ENCODE peak calls at places on chromosomes 1 and 21, in nine cellular contexts. One of them, this sample, is unnamed.

GRCh38 chr1:17538428-17539130 is 919 bp upstream of the ARHGEF10L start:
- DNase-seq in heart right ventricle: no peak
- DNase-seq in CD8-positive, alpha-beta memory T cell: no peak
- DNase-seq in NCI-H226: no peak
- DNase-seq in left colon: peak
- DNase-seq in mesendoderm: peak
- DNase-seq in activated T-cell treated with anti-CD3 and anti-CD28 coated beads for 1 hour: no peak
- DNase-seq in naive B cell: no peak
- DNase-seq in memory B cell: no peak
- DNase-seq in this sample: no peak

GRCh38 chr1:151720974-151721787 is at the start of gene RIIAD1:
- DNase-seq in mesendoderm: peak
- DNase-seq in left colon: no peak
- DNase-seq in memory B cell: peak
- DNase-seq in CD8-positive, alpha-beta memory T cell: peak
- DNase-seq in NCI-H226: no peak
- DNase-seq in activated T-cell treated with anti-CD3 and anti-CD28 coated beads for 1 hour: peak
- DNase-seq in naive B cell: peak
- DNase-seq in heart right ventricle: no peak
- DNase-seq in this sample: no peak

GRCh38 chr1:207327994-207328393 is 6.5 kb downstream of the CD55 start:
- DNase-seq in naive B cell: no peak
- DNase-seq in heart right ventricle: no peak
- DNase-seq in activated T-cell treated with anti-CD3 and anti-CD28 coated beads for 1 hour: no peak
- DNase-seq in mesendoderm: no peak
- DNase-seq in NCI-H226: peak
- DNase-seq in CD8-positive, alpha-beta memory T cell: no peak
- DNase-seq in memory B cell: no peak
- DNase-seq in left colon: no peak
- DNase-seq in this sample: no peak

GRCh38 chr21:32653326-32653901 is 41.2 kb upstream of the CFAP298 start:
- DNase-seq in activated T-cell treated with anti-CD3 and anti-CD28 coated beads for 1 hour: no peak
- DNase-seq in naive B cell: peak
- DNase-seq in mesendoderm: peak
- DNase-seq in CD8-positive, alpha-beta memory T cell: peak
- DNase-seq in left colon: no peak
- DNase-seq in heart right ventricle: no peak
- DNase-seq in memory B cell: peak
- DNase-seq in NCI-H226: no peak
- DNase-seq in this sample: no peak

GRCh38 chr1:5758000-5758858 is 234.0 kb downstream of the NPHP4 start:
- DNase-seq in naive B cell: no peak
- DNase-seq in mesendoderm: no peak
- DNase-seq in CD8-positive, alpha-beta memory T cell: no peak
- DNase-seq in left colon: peak
- DNase-seq in activated T-cell treated with anti-CD3 and anti-CD28 coated beads for 1 hour: no peak
- DNase-seq in heart right ventricle: no peak
- DNase-seq in memory B cell: no peak
- DNase-seq in NCI-H226: no peak
- DNase-seq in this sample: no peak

GRCh38 chr1:157239936-157240335 is 101.7 kb upstream of the ETV3 start:
- DNase-seq in naive B cell: no peak
- DNase-seq in memory B cell: no peak
- DNase-seq in NCI-H226: no peak
- DNase-seq in heart right ventricle: no peak
- DNase-seq in mesendoderm: no peak
- DNase-seq in CD8-positive, alpha-beta memory T cell: no peak
- DNase-seq in activated T-cell treated with anti-CD3 and anti-CD28 coated beads for 1 hour: no peak
- DNase-seq in left colon: no peak
- DNase-seq in this sample: no peak

GRCh38 chr1:229059671-229060079 is 211.2 kb upstream of the RAB4A start:
- DNase-seq in memory B cell: no peak
- DNase-seq in activated T-cell treated with anti-CD3 and anti-CD28 coated beads for 1 hour: no peak
- DNase-seq in heart right ventricle: peak
- DNase-seq in NCI-H226: no peak
- DNase-seq in naive B cell: no peak
- DNase-seq in mesendoderm: no peak
- DNase-seq in CD8-positive, alpha-beta memory T cell: no peak
- DNase-seq in left colon: no peak
- DNase-seq in this sample: no peak

GRCh38 chr1:111656093-111657017 is 36.8 kb downstream of the RAP1A start:
- DNase-seq in mesendoderm: peak
- DNase-seq in NCI-H226: peak
- DNase-seq in naive B cell: peak
- DNase-seq in activated T-cell treated with anti-CD3 and anti-CD28 coated beads for 1 hour: no peak
- DNase-seq in left colon: no peak
- DNase-seq in CD8-positive, alpha-beta memory T cell: peak
- DNase-seq in memory B cell: no peak
- DNase-seq in heart right ventricle: peak
- DNase-seq in this sample: no peak

GRCh38 chr1:11654571-11655262 is at the start of gene FBXO44:
- DNase-seq in left colon: peak
- DNase-seq in memory B cell: peak
- DNase-seq in heart right ventricle: peak
- DNase-seq in activated T-cell treated with anti-CD3 and anti-CD28 coated beads for 1 hour: peak
- DNase-seq in NCI-H226: peak
- DNase-seq in naive B cell: peak
- DNase-seq in CD8-positive, alpha-beta memory T cell: peak
- DNase-seq in mesendoderm: peak
- DNase-seq in this sample: peak

GRCh38 chr1:97668945-97669344 is 251.9 kb downstream of the DPYD start:
- DNase-seq in NCI-H226: peak
- DNase-seq in activated T-cell treated with anti-CD3 and anti-CD28 coated beads for 1 hour: no peak
- DNase-seq in mesendoderm: peak
- DNase-seq in memory B cell: no peak
- DNase-seq in CD8-positive, alpha-beta memory T cell: no peak
- DNase-seq in heart right ventricle: no peak
- DNase-seq in left colon: no peak
- DNase-seq in naive B cell: no peak
- DNase-seq in this sample: peak

GRCh38 chr1:184930232-184930631 is 44.1 kb downstream of the NIBAN1 start:
- DNase-seq in mesendoderm: no peak
- DNase-seq in memory B cell: no peak
- DNase-seq in naive B cell: no peak
- DNase-seq in NCI-H226: no peak
- DNase-seq in left colon: no peak
- DNase-seq in activated T-cell treated with anti-CD3 and anti-CD28 coated beads for 1 hour: no peak
- DNase-seq in CD8-positive, alpha-beta memory T cell: no peak
- DNase-seq in heart right ventricle: no peak
- DNase-seq in this sample: no peak

GRCh38 chr1:211736351-211736915 is 61.0 kb upstream of the NEK2 start:
- DNase-seq in NCI-H226: no peak
- DNase-seq in CD8-positive, alpha-beta memory T cell: no peak
- DNase-seq in naive B cell: no peak
- DNase-seq in heart right ventricle: no peak
- DNase-seq in activated T-cell treated with anti-CD3 and anti-CD28 coated beads for 1 hour: no peak
- DNase-seq in mesendoderm: no peak
- DNase-seq in left colon: no peak
- DNase-seq in memory B cell: no peak
- DNase-seq in this sample: no peak

GRCh38 chr1:229029644-229030235 is 241.2 kb upstream of the RAB4A start:
- DNase-seq in left colon: no peak
- DNase-seq in activated T-cell treated with anti-CD3 and anti-CD28 coated beads for 1 hour: no peak
- DNase-seq in NCI-H226: no peak
- DNase-seq in naive B cell: no peak
- DNase-seq in CD8-positive, alpha-beta memory T cell: no peak
- DNase-seq in mesendoderm: peak
- DNase-seq in memory B cell: no peak
- DNase-seq in heart right ventricle: no peak
- DNase-seq in this sample: no peak

GRCh38 chr1:12172042-12172851 is 5.5 kb downstream of the TNFRSF1B start:
- DNase-seq in mesendoderm: no peak
- DNase-seq in CD8-positive, alpha-beta memory T cell: peak
- DNase-seq in NCI-H226: no peak
- DNase-seq in naive B cell: no peak
- DNase-seq in activated T-cell treated with anti-CD3 and anti-CD28 coated beads for 1 hour: no peak
- DNase-seq in heart right ventricle: no peak
- DNase-seq in memory B cell: no peak
- DNase-seq in left colon: no peak
- DNase-seq in this sample: peak

GRCh38 chr1:217363319-217363718 is 267.6 kb downstream of the GPATCH2 start:
- DNase-seq in mesendoderm: no peak
- DNase-seq in activated T-cell treated with anti-CD3 and anti-CD28 coated beads for 1 hour: no peak
- DNase-seq in naive B cell: no peak
- DNase-seq in left colon: no peak
- DNase-seq in heart right ventricle: no peak
- DNase-seq in NCI-H226: no peak
- DNase-seq in memory B cell: no peak
- DNase-seq in CD8-positive, alpha-beta memory T cell: no peak
- DNase-seq in this sample: no peak

GRCh38 chr1:186848509-186849130 is 19.9 kb downstream of the PLA2G4A start:
- DNase-seq in heart right ventricle: no peak
- DNase-seq in memory B cell: no peak
- DNase-seq in CD8-positive, alpha-beta memory T cell: no peak
- DNase-seq in naive B cell: no peak
- DNase-seq in NCI-H226: peak
- DNase-seq in activated T-cell treated with anti-CD3 and anti-CD28 coated beads for 1 hour: no peak
- DNase-seq in mesendoderm: no peak
- DNase-seq in left colon: no peak
- DNase-seq in this sample: no peak

GRCh38 chr1:2212542-2213491 is 15.3 kb upstream of the SKI start:
- DNase-seq in mesendoderm: peak
- DNase-seq in CD8-positive, alpha-beta memory T cell: peak
- DNase-seq in left colon: peak
- DNase-seq in naive B cell: no peak
- DNase-seq in memory B cell: no peak
- DNase-seq in activated T-cell treated with anti-CD3 and anti-CD28 coated beads for 1 hour: no peak
- DNase-seq in heart right ventricle: peak
- DNase-seq in NCI-H226: peak
- DNase-seq in this sample: no peak

GRCh38 chr1:57600424-57600823 is 176.6 kb upstream of the DAB1 start:
- DNase-seq in left colon: no peak
- DNase-seq in NCI-H226: no peak
- DNase-seq in heart right ventricle: no peak
- DNase-seq in mesendoderm: peak
- DNase-seq in activated T-cell treated with anti-CD3 and anti-CD28 coated beads for 1 hour: no peak
- DNase-seq in naive B cell: no peak
- DNase-seq in memory B cell: no peak
- DNase-seq in CD8-positive, alpha-beta memory T cell: no peak
- DNase-seq in this sample: no peak

GRCh38 chr1:18452550-18452949 is 28.2 kb upstream of the KLHDC7A start:
- DNase-seq in mesendoderm: peak
- DNase-seq in memory B cell: no peak
- DNase-seq in CD8-positive, alpha-beta memory T cell: no peak
- DNase-seq in activated T-cell treated with anti-CD3 and anti-CD28 coated beads for 1 hour: no peak
- DNase-seq in naive B cell: no peak
- DNase-seq in left colon: no peak
- DNase-seq in NCI-H226: no peak
- DNase-seq in heart right ventricle: no peak
- DNase-seq in this sample: no peak

GRCh38 chr21:43361493-43362296 is 65.2 kb downstream of the SIK1 start:
- DNase-seq in activated T-cell treated with anti-CD3 and anti-CD28 coated beads for 1 hour: peak
- DNase-seq in naive B cell: peak
- DNase-seq in left colon: peak
- DNase-seq in CD8-positive, alpha-beta memory T cell: peak
- DNase-seq in mesendoderm: no peak
- DNase-seq in heart right ventricle: peak
- DNase-seq in memory B cell: peak
- DNase-seq in NCI-H226: no peak
- DNase-seq in this sample: peak

GRCh38 chr1:52670599-52670998 is 27.5 kb downstream of the COA7 start:
- DNase-seq in CD8-positive, alpha-beta memory T cell: no peak
- DNase-seq in activated T-cell treated with anti-CD3 and anti-CD28 coated beads for 1 hour: no peak
- DNase-seq in heart right ventricle: no peak
- DNase-seq in naive B cell: no peak
- DNase-seq in left colon: no peak
- DNase-seq in memory B cell: no peak
- DNase-seq in mesendoderm: no peak
- DNase-seq in NCI-H226: no peak
- DNase-seq in this sample: no peak